ENCODE peak calls at places on chromosomes 2 and 18, in seven cellular contexts. H is HAP-1; Y is effector memory CD4-positive, alpha-beta T cell; P is fibroblast of lung; F is transverse colon; L is esophagus squamous epithelium; C is Peyer's patch. X is an unnamed sample.

GRCh38 chr2:42048318-42049251 is 764 bp downstream of the PKDCC start:
- DNase-seq in H (no peak), Y (no peak), P (peak; percentile 29), C (peak; percentile 49), L (no peak), F (no peak), X (no peak)

GRCh38 chr18:49617846-49618245 is 56.0 kb downstream of the LIPG start:
- DNase-seq in L (no peak), C (no peak), F (no peak), H (no peak), P (no peak), Y (no peak), X (no peak)

GRCh38 chr2:233460726-233461431 is 105.7 kb downstream of the USP40 start:
- DNase-seq in P (no peak), F (peak; percentile 54), C (no peak), Y (no peak), H (no peak), L (no peak), X (no peak)

GRCh38 chr2:171185941-171186340 is 25.2 kb upstream of the TLK1 start:
- DNase-seq in H (no peak), C (no peak), P (peak; percentile 86), Y (no peak), F (no peak), L (no peak), X (no peak)

GRCh38 chr2:100895402-100895801 is 75.5 kb downstream of the NPAS2 start:
- DNase-seq in L (no peak), F (peak; percentile 76), C (no peak), P (no peak), H (no peak), Y (no peak), X (peak; percentile 76)

GRCh38 chr18:79574938-79575525 is 104.6 kb upstream of the CTDP1 start:
- DNase-seq in Y (no peak), L (no peak), P (no peak), C (peak; percentile 49), H (no peak), F (peak; percentile 8), X (no peak)

GRCh38 chr2:501130-501529 is 176.1 kb downstream of the TMEM18 start:
- DNase-seq in Y (no peak), C (no peak), P (no peak), H (no peak), L (no peak), F (no peak), X (no peak)

GRCh38 chr2:41610501-41611242 is 437.1 kb upstream of the PKDCC start:
- DNase-seq in H (no peak), C (no peak), F (no peak), P (peak; percentile 37), L (no peak), Y (no peak), X (no peak)

GRCh38 chr2:220785181-220785580 is 786.9 kb downstream of the EPHA4 start:
- DNase-seq in P (no peak), F (no peak), C (no peak), Y (no peak), H (no peak), L (no peak), X (no peak)

DNA sequence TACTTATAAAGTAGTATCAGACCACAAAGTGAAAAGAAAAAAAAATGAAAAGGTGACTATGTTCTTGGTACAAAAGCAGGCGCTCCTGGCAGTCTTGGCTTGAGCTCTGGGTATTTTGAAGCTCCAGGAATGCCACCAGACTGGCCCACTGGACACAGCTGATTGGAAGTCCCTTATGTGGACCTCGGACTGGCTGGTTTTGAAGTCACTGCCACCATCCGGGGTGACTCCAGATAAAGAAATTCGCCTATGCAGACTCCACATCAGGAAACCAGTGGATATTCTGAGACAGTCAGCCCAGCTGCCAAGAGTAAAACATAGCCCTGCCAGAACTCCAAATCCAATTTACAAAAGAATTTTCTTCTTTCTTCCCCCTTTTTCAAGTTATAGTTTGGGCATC is 28.0 kb downstream of the ACKR3 start:
- DNase-seq in C (no peak), Y (no peak), P (no peak), H (no peak), F (no peak), L (no peak), X (no peak)
- H3K36me3 ChIP-seq in C (no peaks in the 10 kb centered on the region), Y (no peaks in the 10 kb centered on the region), P (no peaks in the 10 kb centered on the region), H (no peaks in the 10 kb centered on the region), F (no peaks in the 10 kb centered on the region), L (no peaks in the 10 kb centered on the region), X (no peaks in the 10 kb centered on the region)

DNA sequence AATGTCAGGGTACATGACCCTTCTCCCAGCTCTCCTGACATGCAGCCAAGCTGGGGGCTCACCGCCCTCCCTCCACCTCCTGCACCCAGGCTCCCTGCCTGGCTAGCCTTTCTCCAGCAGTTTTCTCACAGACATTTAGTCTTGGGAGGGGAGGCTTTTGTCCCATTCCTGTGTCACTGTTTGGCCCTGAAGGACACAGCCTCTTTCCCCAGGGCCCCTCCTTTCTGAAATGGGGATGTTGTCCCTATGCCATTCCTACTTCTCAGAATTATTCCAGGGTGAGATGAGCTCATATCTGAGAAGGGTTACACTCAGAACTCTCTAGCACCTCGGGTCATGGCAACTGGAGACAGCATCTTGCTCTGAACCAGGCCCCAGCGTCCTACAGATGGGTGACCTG is 47.3 kb upstream of the MRPL33 start:
- DNase-seq in F (no peak), P (no peak), H (no peak), C (no peak), Y (no peak), L (no peak), X (no peak)
- H3K4me1 ChIP-seq in F (peaks cover 4% of the 10 kb centered on the region), P (peaks cover 35% of the 10 kb centered on the region), H (no peaks in the 10 kb centered on the region), C (no peaks in the 10 kb centered on the region), Y (no peaks in the 10 kb centered on the region), L (peaks cover 23% of the 10 kb centered on the region), X (peaks cover 13% of the 10 kb centered on the region)

GRCh38 chr2:104434363-104434792 is 419.5 kb upstream of the POU3F3 start:
- DNase-seq in F (peak; percentile 20), P (peak; percentile 51), Y (no peak), C (peak; percentile 51), L (no peak), H (no peak), X (no peak)
- H3K4me3 ChIP-seq in F (no peak overlapping the region), P (no peak overlapping the region), Y (no peak overlapping the region), C (peak overlapping the region; percentile 41), L (no peak overlapping the region), H (no peak overlapping the region), X (no peak overlapping the region)

DNA sequence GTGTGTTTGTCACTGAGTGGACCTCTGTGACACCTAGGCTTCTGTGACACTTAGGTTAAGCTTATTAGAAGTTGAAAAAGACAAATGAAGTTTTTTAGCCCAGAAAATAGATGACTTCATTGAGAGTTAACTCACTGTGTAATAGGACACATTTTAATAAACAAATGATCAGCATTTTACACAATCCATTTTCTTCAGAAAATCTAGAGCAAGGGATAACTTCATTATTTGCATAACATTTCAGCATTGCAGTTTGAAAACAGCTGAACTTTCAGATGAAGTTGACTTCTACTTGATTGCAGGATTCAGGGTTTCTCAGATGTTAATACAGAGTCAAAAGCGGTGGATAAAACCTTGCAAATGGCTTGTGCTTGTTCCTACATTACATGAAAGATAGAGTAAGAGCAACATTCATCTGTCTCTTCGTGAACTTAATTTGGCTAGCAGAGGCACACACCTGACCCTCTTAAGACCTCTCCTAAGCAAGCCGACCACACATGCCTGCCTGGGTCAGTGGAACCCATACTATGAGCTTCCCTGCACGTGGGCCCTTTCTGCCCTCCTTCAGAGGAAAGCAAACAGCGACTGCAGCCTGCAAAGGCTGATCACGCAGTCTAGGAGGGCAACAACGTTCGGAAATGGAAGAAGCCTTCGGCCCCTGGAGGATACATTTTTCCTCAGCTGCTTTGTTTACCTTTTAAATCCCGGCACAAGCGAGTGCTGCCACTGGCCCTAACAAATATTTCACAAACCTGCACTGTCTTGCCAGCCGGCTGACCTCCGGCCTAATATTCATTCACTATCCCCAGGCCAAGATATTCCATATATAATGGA is 16.6 kb downstream of the ITGB1BP1 start:
- DNase-seq in P (no peak), Y (no peak), C (no peak), L (no peak), F (no peak), H (no peak), X (no peak)
- H3K36me3 ChIP-seq in P (peaks cover 11% of the 10 kb centered on the region), Y (peaks cover 19% of the 10 kb centered on the region), C (peaks cover 46% of the 10 kb centered on the region), L (no peaks in the 10 kb centered on the region), F (no peaks in the 10 kb centered on the region), H (peaks cover 53% of the 10 kb centered on the region), X (no peaks in the 10 kb centered on the region)

GRCh38 chr2:238861766-238862315 is 14.0 kb downstream of the TWIST2 start:
- DNase-seq in Y (no peak), L (no peak), H (no peak), F (no peak), P (no peak), C (peak; percentile 40), X (peak; percentile 38)

GRCh38 chr2:238859636-238860347 is 11.9 kb downstream of the TWIST2 start:
- DNase-seq in P (no peak), H (no peak), Y (no peak), F (no peak), C (peak; percentile 34), L (no peak), X (no peak)

GRCh38 chr2:238863231-238863630 is 15.3 kb downstream of the TWIST2 start:
- DNase-seq in L (no peak), C (no peak), F (no peak), H (no peak), P (no peak), Y (no peak), X (no peak)

GRCh38 chr2:238862701-238863100 is 14.8 kb downstream of the TWIST2 start:
- DNase-seq in P (no peak), F (no peak), H (no peak), L (no peak), Y (no peak), C (no peak), X (no peak)

GRCh38 chr2:238860966-238861730 is 13.3 kb downstream of the TWIST2 start:
- DNase-seq in L (no peak), Y (no peak), H (no peak), P (no peak), C (peak; percentile 21), F (no peak), X (no peak)
- H3K4me1 ChIP-seq in L (peaks cover 20% of the 10 kb centered on the region), Y (no peaks in the 10 kb centered on the region), H (peaks cover 5% of the 10 kb centered on the region), P (peaks cover 30% of the 10 kb centered on the region), C (no peaks in the 10 kb centered on the region), F (peaks cover 13% of the 10 kb centered on the region), X (peaks cover 7% of the 10 kb centered on the region)

GRCh38 chr18:21741511-21742322 is 1.1 kb downstream of the MIB1 start:
- DNase-seq in H (peak; percentile 50), F (peak; percentile 40), Y (peak; percentile 15), L (no peak), C (peak; percentile 62), P (peak; percentile 13), X (peak; percentile 19)
- H3K4me3 ChIP-seq in H (peak overlapping the region; percentile 80), F (peak overlapping the region; percentile 85), Y (peak overlapping the region; percentile 96), L (peak overlapping the region; percentile 83), C (peak overlapping the region; percentile 94), P (peak overlapping the region; percentile 89), X (peak overlapping the region; percentile 88)

GRCh38 chr18:32301976-32302743 is 112.3 kb downstream of the MEP1B start:
- DNase-seq in H (no peak), C (no peak), L (no peak), P (peak; percentile 94), Y (no peak), F (no peak), X (no peak)
- H3K36me3 ChIP-seq in H (no peaks in the 10 kb centered on the region), C (no peaks in the 10 kb centered on the region), L (no peaks in the 10 kb centered on the region), P (no peaks in the 10 kb centered on the region), Y (no peaks in the 10 kb centered on the region), F (no peaks in the 10 kb centered on the region), X (no peaks in the 10 kb centered on the region)

X was measured in adrenal gland.